ENCODE peak calls at places on chromosomes 12 and 14, in eight cellular contexts. One of them, this sample, is unnamed.

GRCh38 chr12:29317556-29318363 is 63.2 kb downstream of the ERGIC2 start:
- DNase-seq in RWPE1: peak; percentile 36
- DNase-seq in MM.1S: peak; percentile 73
- DNase-seq in IMR-90: peak; percentile 30
- DNase-seq in foreskin keratinocyte: peak; percentile 28
- DNase-seq in body of pancreas: peak; percentile 35
- DNase-seq in heart left ventricle: peak; percentile 71
- DNase-seq in hepatocyte: peak; percentile 71
- DNase-seq in this sample: peak; percentile 66

GRCh38 chr14:49796025-49796424 is 28.1 kb downstream of the KLHDC2 start:
- DNase-seq in RWPE1: no peak
- DNase-seq in MM.1S: no peak
- DNase-seq in IMR-90: no peak
- DNase-seq in foreskin keratinocyte: no peak
- DNase-seq in body of pancreas: no peak
- DNase-seq in heart left ventricle: no peak
- DNase-seq in hepatocyte: no peak
- DNase-seq in this sample: no peak

GRCh38 chr14:31096255-31096654 is 70.1 kb upstream of the STRN3 start:
- DNase-seq in RWPE1: no peak
- DNase-seq in MM.1S: no peak
- DNase-seq in IMR-90: peak; percentile 88
- DNase-seq in foreskin keratinocyte: no peak
- DNase-seq in body of pancreas: no peak
- DNase-seq in heart left ventricle: no peak
- DNase-seq in hepatocyte: no peak
- DNase-seq in this sample: no peak

GRCh38 chr12:90939382-90939781 is 15.6 kb downstream of the CCER1 start:
- DNase-seq in RWPE1: no peak
- DNase-seq in MM.1S: no peak
- DNase-seq in IMR-90: peak; percentile 26
- DNase-seq in foreskin keratinocyte: no peak
- DNase-seq in body of pancreas: no peak
- DNase-seq in heart left ventricle: no peak
- DNase-seq in hepatocyte: no peak
- DNase-seq in this sample: no peak

GRCh38 chr12:31496257-31496656 is 94.7 kb downstream of the DENND5B start:
- DNase-seq in RWPE1: no peak
- DNase-seq in MM.1S: no peak
- DNase-seq in IMR-90: peak; percentile 37
- DNase-seq in foreskin keratinocyte: no peak
- DNase-seq in body of pancreas: no peak
- DNase-seq in heart left ventricle: no peak
- DNase-seq in hepatocyte: no peak
- DNase-seq in this sample: no peak

GRCh38 chr14:56752428-56752827 is 57.9 kb downstream of the OTX2 start:
- DNase-seq in RWPE1: peak; percentile 8
- DNase-seq in MM.1S: no peak
- DNase-seq in IMR-90: no peak
- DNase-seq in foreskin keratinocyte: no peak
- DNase-seq in body of pancreas: no peak
- DNase-seq in heart left ventricle: no peak
- DNase-seq in hepatocyte: peak; percentile 16
- DNase-seq in this sample: no peak

GRCh38 chr14:22471545-22472121 is 117.4 kb downstream of the DAD1 start:
- DNase-seq in RWPE1: peak; percentile 27
- DNase-seq in MM.1S: no peak
- DNase-seq in IMR-90: peak; percentile 32
- DNase-seq in foreskin keratinocyte: no peak
- DNase-seq in body of pancreas: peak; percentile 70
- DNase-seq in heart left ventricle: no peak
- DNase-seq in hepatocyte: peak; percentile 73
- DNase-seq in this sample: no peak

GRCh38 chr12:51889216-51890134 is 1.6 kb downstream of the ANKRD33 start:
- DNase-seq in RWPE1: no peak
- DNase-seq in MM.1S: no peak
- DNase-seq in IMR-90: no peak
- DNase-seq in foreskin keratinocyte: no peak
- DNase-seq in body of pancreas: no peak
- DNase-seq in heart left ventricle: peak; percentile 18
- DNase-seq in hepatocyte: no peak
- DNase-seq in this sample: no peak

GRCh38 chr14:90495357-90496276 is 98.8 kb downstream of the CALM1 start:
- DNase-seq in RWPE1: peak; percentile 67
- DNase-seq in MM.1S: peak; percentile 45
- DNase-seq in IMR-90: peak; percentile 75
- DNase-seq in foreskin keratinocyte: peak; percentile 33
- DNase-seq in body of pancreas: peak; percentile 57
- DNase-seq in heart left ventricle: peak; percentile 50
- DNase-seq in hepatocyte: peak; percentile 90
- DNase-seq in this sample: no peak

GRCh38 chr14:103725001-103725682 is 9.5 kb downstream of the ZFYVE21 start:
- DNase-seq in RWPE1: no peak
- DNase-seq in MM.1S: no peak
- DNase-seq in IMR-90: no peak
- DNase-seq in foreskin keratinocyte: no peak
- DNase-seq in body of pancreas: no peak
- DNase-seq in heart left ventricle: no peak
- DNase-seq in hepatocyte: no peak
- DNase-seq in this sample: no peak
- H3K27ac ChIP-seq in RWPE1: peak overlapping the region; percentile 70
- H3K27ac ChIP-seq in MM.1S: no peak overlapping the region
- H3K27ac ChIP-seq in IMR-90: no peak overlapping the region
- H3K27ac ChIP-seq in foreskin keratinocyte: no peak overlapping the region
- H3K27ac ChIP-seq in body of pancreas: peak overlapping the region; percentile 0
- H3K27ac ChIP-seq in heart left ventricle: peak overlapping the region; percentile 81
- H3K27ac ChIP-seq in hepatocyte: no peak overlapping the region
- H3K27ac ChIP-seq in this sample: peak overlapping the region; percentile 78

GRCh38 chr12:56118688-56119045 is 601 bp downstream of the ZC3H10 start:
- DNase-seq in RWPE1: no peak
- DNase-seq in MM.1S: no peak
- DNase-seq in IMR-90: no peak
- DNase-seq in foreskin keratinocyte: no peak
- DNase-seq in body of pancreas: no peak
- DNase-seq in heart left ventricle: no peak
- DNase-seq in hepatocyte: no peak
- DNase-seq in this sample: no peak
- H3K27ac ChIP-seq in RWPE1: peak overlapping the region; percentile 92
- H3K27ac ChIP-seq in MM.1S: peak overlapping the region; percentile 89
- H3K27ac ChIP-seq in IMR-90: peak overlapping the region; percentile 50
- H3K27ac ChIP-seq in foreskin keratinocyte: peak overlapping the region; percentile 27
- H3K27ac ChIP-seq in body of pancreas: peak overlapping the region; percentile 77
- H3K27ac ChIP-seq in heart left ventricle: peak overlapping the region; percentile 96
- H3K27ac ChIP-seq in hepatocyte: peak overlapping the region; percentile 86
- H3K27ac ChIP-seq in this sample: peak overlapping the region; percentile 85

DNA sequence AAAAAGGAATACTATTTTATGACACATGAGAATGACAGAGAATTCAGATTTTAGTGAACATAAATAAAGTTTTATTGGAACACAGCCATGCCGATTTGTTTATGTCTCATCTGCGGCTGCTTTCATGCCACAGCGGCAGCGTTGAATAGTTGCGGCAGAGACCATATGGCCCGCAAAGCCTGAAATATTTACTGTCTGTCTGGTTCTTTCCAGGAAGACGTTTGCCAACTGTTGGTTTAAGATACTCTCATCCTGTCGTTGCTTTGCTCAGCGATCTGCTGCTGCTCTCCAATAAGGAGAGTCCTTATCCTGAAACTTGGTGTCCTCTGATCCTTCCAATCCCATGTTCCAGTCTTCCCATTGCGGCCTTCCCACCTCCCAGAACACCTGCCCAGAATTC is 89.9 kb downstream of the SLC24A4 start:
- DNase-seq in RWPE1: no peak
- DNase-seq in MM.1S: no peak
- DNase-seq in IMR-90: peak; percentile 61
- DNase-seq in foreskin keratinocyte: no peak
- DNase-seq in body of pancreas: no peak
- DNase-seq in heart left ventricle: no peak
- DNase-seq in hepatocyte: peak; percentile 42
- DNase-seq in this sample: no peak
- H3K27ac ChIP-seq in RWPE1: no peak overlapping the region
- H3K27ac ChIP-seq in MM.1S: no peak overlapping the region
- H3K27ac ChIP-seq in IMR-90: no peak overlapping the region
- H3K27ac ChIP-seq in foreskin keratinocyte: no peak overlapping the region
- H3K27ac ChIP-seq in body of pancreas: no peak overlapping the region
- H3K27ac ChIP-seq in heart left ventricle: no peak overlapping the region
- H3K27ac ChIP-seq in hepatocyte: peak overlapping the region; percentile 70
- H3K27ac ChIP-seq in this sample: no peak overlapping the region

DNA sequence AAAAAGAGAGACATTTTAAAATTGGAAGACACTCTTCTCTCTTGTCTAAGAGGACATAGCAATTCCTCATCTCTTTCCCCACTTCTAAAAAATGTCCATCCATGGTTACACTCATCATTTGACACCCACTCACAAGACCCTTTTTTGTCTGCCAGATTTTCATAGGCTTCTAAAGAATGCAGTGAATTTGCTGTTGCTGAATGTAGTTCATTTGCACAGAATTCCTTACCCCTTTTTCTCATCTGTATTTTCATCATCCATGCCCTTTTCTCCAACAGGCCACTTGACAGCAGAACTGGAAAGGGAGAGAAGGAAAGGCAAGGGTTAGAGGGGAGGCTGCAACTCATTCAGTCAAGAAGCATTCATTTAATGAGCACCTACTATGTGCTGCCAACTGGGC is 128.0 kb downstream of the NUAK1 start:
- DNase-seq in RWPE1: no peak
- DNase-seq in MM.1S: no peak
- DNase-seq in IMR-90: peak; percentile 37
- DNase-seq in foreskin keratinocyte: no peak
- DNase-seq in body of pancreas: no peak
- DNase-seq in heart left ventricle: no peak
- DNase-seq in hepatocyte: no peak
- DNase-seq in this sample: no peak
- H3K27ac ChIP-seq in RWPE1: no peak overlapping the region
- H3K27ac ChIP-seq in MM.1S: no peak overlapping the region
- H3K27ac ChIP-seq in IMR-90: no peak overlapping the region
- H3K27ac ChIP-seq in foreskin keratinocyte: no peak overlapping the region
- H3K27ac ChIP-seq in body of pancreas: no peak overlapping the region
- H3K27ac ChIP-seq in heart left ventricle: no peak overlapping the region
- H3K27ac ChIP-seq in hepatocyte: no peak overlapping the region
- H3K27ac ChIP-seq in this sample: no peak overlapping the region

GRCh38 chr14:24816929-24817637 is 183.1 kb upstream of the GZMB start:
- DNase-seq in RWPE1: no peak
- DNase-seq in MM.1S: no peak
- DNase-seq in IMR-90: no peak
- DNase-seq in foreskin keratinocyte: no peak
- DNase-seq in body of pancreas: peak; percentile 93
- DNase-seq in heart left ventricle: peak; percentile 43
- DNase-seq in hepatocyte: peak; percentile 55
- DNase-seq in this sample: no peak
- H3K27ac ChIP-seq in RWPE1: no peak overlapping the region
- H3K27ac ChIP-seq in MM.1S: no peak overlapping the region
- H3K27ac ChIP-seq in IMR-90: no peak overlapping the region
- H3K27ac ChIP-seq in foreskin keratinocyte: no peak overlapping the region
- H3K27ac ChIP-seq in body of pancreas: peak overlapping the region; percentile 83
- H3K27ac ChIP-seq in heart left ventricle: peak overlapping the region; percentile 60
- H3K27ac ChIP-seq in hepatocyte: peak overlapping the region; percentile 91
- H3K27ac ChIP-seq in this sample: peak overlapping the region; percentile 69

GRCh38 chr12:388012-388411 is 1.1 kb downstream of the KDM5A start:
- DNase-seq in RWPE1: no peak
- DNase-seq in MM.1S: no peak
- DNase-seq in IMR-90: no peak
- DNase-seq in foreskin keratinocyte: no peak
- DNase-seq in body of pancreas: no peak
- DNase-seq in heart left ventricle: no peak
- DNase-seq in hepatocyte: no peak
- DNase-seq in this sample: no peak

GRCh38 chr12:388547-389137 is 478 bp downstream of the KDM5A start:
- DNase-seq in RWPE1: peak; percentile 30
- DNase-seq in MM.1S: peak; percentile 39
- DNase-seq in IMR-90: peak; percentile 30
- DNase-seq in foreskin keratinocyte: peak; percentile 21
- DNase-seq in body of pancreas: peak; percentile 7
- DNase-seq in heart left ventricle: no peak
- DNase-seq in hepatocyte: peak; percentile 30
- DNase-seq in this sample: no peak

GRCh38 chr12:389138-390096 is at the start of gene KDM5A:
- DNase-seq in RWPE1: peak; percentile 88
- DNase-seq in MM.1S: peak; percentile 93
- DNase-seq in IMR-90: peak; percentile 94
- DNase-seq in foreskin keratinocyte: peak; percentile 91
- DNase-seq in body of pancreas: peak; percentile 92
- DNase-seq in heart left ventricle: peak; percentile 92
- DNase-seq in hepatocyte: peak; percentile 95
- DNase-seq in this sample: peak; percentile 94

DNA sequence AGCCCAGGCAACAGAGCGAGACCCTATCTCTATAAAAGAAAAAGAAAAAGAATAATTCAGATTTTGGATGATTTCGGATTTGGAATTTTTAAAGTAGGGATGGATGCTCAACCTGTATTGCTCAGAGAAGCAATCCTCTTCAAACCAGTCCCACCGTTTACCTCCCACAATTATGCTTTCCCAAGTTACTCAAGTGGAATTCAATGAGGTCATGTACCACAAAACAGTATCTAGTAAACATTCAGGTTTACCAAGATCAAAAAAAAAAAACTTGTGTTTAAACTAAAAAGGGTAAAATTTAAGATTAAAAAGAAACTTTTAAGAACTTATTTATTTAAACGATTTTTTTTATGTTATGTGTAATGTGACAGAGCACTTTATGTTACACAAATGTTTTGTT is 2.5 kb downstream of the KDM5A start:
- DNase-seq in RWPE1: no peak
- DNase-seq in MM.1S: no peak
- DNase-seq in IMR-90: peak; percentile 75
- DNase-seq in foreskin keratinocyte: no peak
- DNase-seq in body of pancreas: no peak
- DNase-seq in heart left ventricle: no peak
- DNase-seq in hepatocyte: no peak
- DNase-seq in this sample: no peak
- H3K27ac ChIP-seq in RWPE1: no peak overlapping the region
- H3K27ac ChIP-seq in MM.1S: no peak overlapping the region
- H3K27ac ChIP-seq in IMR-90: no peak overlapping the region
- H3K27ac ChIP-seq in foreskin keratinocyte: peak overlapping the region; percentile 3
- H3K27ac ChIP-seq in body of pancreas: no peak overlapping the region
- H3K27ac ChIP-seq in heart left ventricle: no peak overlapping the region
- H3K27ac ChIP-seq in hepatocyte: no peak overlapping the region
- H3K27ac ChIP-seq in this sample: no peak overlapping the region

DNA sequence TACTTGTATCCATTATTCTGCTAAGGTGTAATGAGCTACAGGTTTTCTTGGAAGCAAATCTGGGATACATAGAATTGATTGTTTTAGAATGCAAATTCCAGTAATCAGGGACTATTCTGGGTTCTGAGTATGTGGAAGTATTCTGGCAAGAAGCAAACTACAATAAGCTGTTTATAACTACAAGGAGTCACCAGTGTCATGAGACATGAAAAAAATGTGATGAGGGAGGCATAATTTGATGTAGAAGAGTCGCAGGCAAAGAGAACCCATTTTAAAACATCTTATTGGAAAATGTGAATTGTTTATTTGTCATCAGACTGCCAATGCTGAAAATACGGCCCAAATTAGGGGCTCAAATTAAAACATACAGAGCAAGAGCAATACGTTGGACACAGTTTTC is 321.8 kb upstream of the E2F7 start:
- DNase-seq in RWPE1: no peak
- DNase-seq in MM.1S: no peak
- DNase-seq in IMR-90: no peak
- DNase-seq in foreskin keratinocyte: no peak
- DNase-seq in body of pancreas: no peak
- DNase-seq in heart left ventricle: no peak
- DNase-seq in hepatocyte: no peak
- DNase-seq in this sample: no peak
- H3K27ac ChIP-seq in RWPE1: no peak overlapping the region
- H3K27ac ChIP-seq in MM.1S: no peak overlapping the region
- H3K27ac ChIP-seq in IMR-90: no peak overlapping the region
- H3K27ac ChIP-seq in foreskin keratinocyte: no peak overlapping the region
- H3K27ac ChIP-seq in body of pancreas: no peak overlapping the region
- H3K27ac ChIP-seq in heart left ventricle: no peak overlapping the region
- H3K27ac ChIP-seq in hepatocyte: no peak overlapping the region
- H3K27ac ChIP-seq in this sample: no peak overlapping the region

GRCh38 chr14:104149617-104150141 is 11.3 kb downstream of the KIF26A start:
- DNase-seq in RWPE1: no peak
- DNase-seq in MM.1S: no peak
- DNase-seq in IMR-90: no peak
- DNase-seq in foreskin keratinocyte: no peak
- DNase-seq in body of pancreas: no peak
- DNase-seq in heart left ventricle: no peak
- DNase-seq in hepatocyte: peak; percentile 69
- DNase-seq in this sample: peak; percentile 65
- H3K27ac ChIP-seq in RWPE1: peak overlapping the region; percentile 16
- H3K27ac ChIP-seq in MM.1S: no peak overlapping the region
- H3K27ac ChIP-seq in IMR-90: no peak overlapping the region
- H3K27ac ChIP-seq in foreskin keratinocyte: no peak overlapping the region
- H3K27ac ChIP-seq in body of pancreas: peak overlapping the region; percentile 5
- H3K27ac ChIP-seq in heart left ventricle: peak overlapping the region; percentile 24
- H3K27ac ChIP-seq in hepatocyte: peak overlapping the region; percentile 83
- H3K27ac ChIP-seq in this sample: no peak overlapping the region

This sample was measured in right atrium auricular region.